ENCODE peak calls at places on chromosomes 5 and 9, in six cellular contexts. K is K562, V is SK-N-SH, R is HepG2, B is GM12878, X is H1. T is an unnamed sample.

GRCh38 chr9:113593682-113594281 is 130.3 kb downstream of the RGS3 start:
- DNase-seq in K (peak), V (peak), R (peak), B (no peak), X (peak), T (no peak)

GRCh38 chr9:117703538-117703937 is 665 bp upstream of the TLR4 start:
- DNase-seq in K (no peak), V (no peak), R (no peak), B (no peak), X (no peak), T (no peak)

GRCh38 chr5:107449369-107449768 is 221.4 kb downstream of the EFNA5 start:
- DNase-seq in K (no peak), V (no peak), R (no peak), B (no peak), X (no peak), T (no peak)

GRCh38 chr5:98769006-98769255 is 4.5 kb upstream of the RGMB start:
- DNase-seq in K (no peak), V (peak), R (no peak), B (no peak), X (no peak), T (no peak)

GRCh38 chr9:120191141-120191540 is 388.8 kb downstream of the CDK5RAP2 start:
- DNase-seq in K (no peak), V (no peak), R (no peak), B (no peak), X (no peak), T (no peak)

GRCh38 chr9:91741529-91741928 is 208.5 kb downstream of the ROR2 start:
- DNase-seq in K (no peak), V (no peak), R (no peak), B (no peak), X (no peak), T (no peak)

GRCh38 chr5:146662229-146662628 is 146.2 kb upstream of the GPR151 start:
- DNase-seq in K (peak), V (no peak), R (peak), B (no peak), X (no peak), T (peak)

GRCh38 chr9:18887546-18887945 is 145.5 kb downstream of the SAXO1 start:
- DNase-seq in K (no peak), V (no peak), R (no peak), B (no peak), X (no peak), T (no peak)

GRCh38 chr5:134086943-134087305 is 27.6 kb upstream of the TCF7 start:
- DNase-seq in K (no peak), V (no peak), R (no peak), B (no peak), X (no peak), T (no peak)

GRCh38 chr5:134086215-134086942 is 28.1 kb upstream of the TCF7 start:
- DNase-seq in K (no peak), V (no peak), R (no peak), B (no peak), X (no peak), T (no peak)

GRCh38 chr5:134090482-134090881 is 24.0 kb upstream of the TCF7 start:
- DNase-seq in K (no peak), V (no peak), R (no peak), B (no peak), X (no peak), T (no peak)

GRCh38 chr5:134088994-134089560 is 25.4 kb upstream of the TCF7 start:
- DNase-seq in K (no peak), V (peak), R (no peak), B (no peak), X (no peak), T (no peak)

DNA sequence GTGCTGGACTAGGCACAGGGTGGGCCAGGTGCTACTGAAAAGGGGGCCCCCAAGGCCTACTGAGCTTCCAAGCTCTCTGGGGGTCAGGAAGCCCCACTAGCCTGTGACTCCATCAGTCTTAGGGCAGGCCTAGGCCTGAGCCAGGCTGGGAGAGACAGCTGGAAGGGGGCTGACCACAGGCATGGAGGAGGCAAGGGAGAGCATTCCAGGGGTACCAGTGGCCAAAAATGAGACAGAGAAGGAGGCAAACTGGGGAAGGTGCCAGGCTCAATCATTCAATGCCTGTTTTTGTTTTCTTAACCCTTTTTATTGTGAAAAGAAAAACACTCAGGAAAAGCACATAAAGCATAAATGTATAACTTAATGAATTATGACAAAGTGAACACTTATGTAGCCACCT is 26.2 kb upstream of the TCF7 start:
- DNase-seq in K (no peak), V (no peak), R (no peak), B (no peak), X (no peak), T (no peak)
- TF ChIP-seq GABPA in K (no peak), V (no peak), R (no peak), B (no peak), X (no peak), T (no peak)

GRCh38 chr9:127866535-127866934 is 10.9 kb downstream of the AK1 start:
- DNase-seq in K (no peak), V (no peak), R (no peak), B (no peak), X (no peak), T (no peak)
- TF ChIP-seq GABPA in K (no peak), V (no peak), R (no peak), B (no peak), X (no peak), T (no peak)

DNA sequence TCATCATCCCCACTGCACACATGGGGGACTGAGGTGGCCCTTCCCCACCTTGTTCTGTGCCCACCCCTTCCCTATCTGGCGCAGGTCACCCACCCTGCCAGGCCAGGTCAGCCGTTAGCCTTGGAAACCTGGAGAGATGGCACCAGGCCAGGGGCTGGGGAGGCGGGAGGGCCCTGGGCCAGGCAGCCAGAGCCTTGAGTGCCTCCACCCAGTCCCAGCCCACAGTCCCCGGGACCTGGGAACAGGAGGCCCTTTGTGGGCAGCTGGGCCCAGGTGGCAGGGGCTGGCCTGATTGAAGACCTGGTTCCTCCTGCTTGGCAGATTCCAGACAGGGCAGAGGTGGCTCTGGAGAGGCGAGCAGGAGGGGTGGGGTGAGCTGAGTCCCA is 70.6 kb downstream of the LRSAM1 start:
- DNase-seq in K (no peak), V (no peak), R (no peak), B (no peak), X (no peak), T (no peak)
- TF ChIP-seq GABPA in K (no peak), V (no peak), R (no peak), B (no peak), X (no peak), T (no peak)

DNA sequence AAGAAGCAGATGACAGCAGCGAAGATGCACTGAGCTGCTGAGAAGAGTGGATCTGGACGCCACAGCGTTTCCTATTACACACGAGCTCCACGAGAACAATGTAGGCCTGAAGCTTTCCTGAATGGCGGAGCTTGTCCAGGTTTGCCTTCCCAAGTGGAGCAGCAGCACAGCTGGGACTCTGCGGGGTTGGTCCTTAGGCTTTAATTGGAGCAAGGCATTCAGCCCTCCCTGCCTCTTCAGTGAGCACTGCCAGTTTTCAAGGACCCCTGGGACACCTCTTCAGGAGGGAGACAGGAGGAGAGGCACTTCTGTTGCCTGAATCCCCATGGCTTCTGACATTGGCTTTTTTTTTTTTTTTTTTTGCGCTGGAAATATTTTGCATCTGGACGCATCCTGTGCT is 179.4 kb downstream of the SEMA6A start:
- DNase-seq in K (no peak), V (no peak), R (no peak), B (no peak), X (no peak), T (no peak)
- TF ChIP-seq GABPA in K (no peak), V (no peak), R (no peak), B (no peak), X (no peak), T (no peak)

T was measured in HL-60.